ENCODE peak calls at places on chromosomes 13 and 19, in eight cellular contexts. M, O, E, J, I, D, K and L are unnamed samples.

GRCh38 chr19:38949580-38950367 is 19.0 kb downstream of the MRPS12 start:
- DNase-seq in M (peak), O (peak), E (no peak), J (no peak), I (peak), D (peak), K (peak), L (no peak)

GRCh38 chr13:113207890-113208423 is 512 bp downstream of the PCID2 start:
- DNase-seq in M (no peak), O (no peak), E (no peak), J (no peak), I (peak), D (peak), K (no peak), L (no peak)

GRCh38 chr13:102870677-102871415 is 25.0 kb downstream of the ERCC5 start:
- DNase-seq in M (peak), O (peak), E (peak), J (no peak), I (peak), D (peak), K (peak), L (no peak)

GRCh38 chr19:34355201-34355600 is 9.8 kb upstream of the GPI start:
- DNase-seq in M (no peak), O (no peak), E (no peak), J (no peak), I (no peak), D (peak), K (no peak), L (no peak)

GRCh38 chr19:54158812-54159351 is 639 bp downstream of the LENG1 start:
- DNase-seq in M (no peak), O (no peak), E (no peak), J (no peak), I (no peak), D (peak), K (no peak), L (no peak)

GRCh38 chr19:34904846-34905527 is 21.7 kb upstream of the ZNF30 start:
- DNase-seq in M (no peak), O (no peak), E (no peak), J (no peak), I (no peak), D (peak), K (no peak), L (no peak)

GRCh38 chr13:26051231-26052135 is at the start of gene SHISA2:
- DNase-seq in M (no peak), O (peak), E (no peak), J (no peak), I (peak), D (peak), K (no peak), L (no peak)

GRCh38 chr19:52660981-52661380 is 22.8 kb upstream of the ZNF83 start:
- DNase-seq in M (no peak), O (no peak), E (no peak), J (no peak), I (no peak), D (no peak), K (no peak), L (no peak)

GRCh38 chr13:69589531-69589930 is 518.1 kb upstream of the ATXN8OS start:
- DNase-seq in M (no peak), O (no peak), E (no peak), J (no peak), I (no peak), D (no peak), K (no peak), L (no peak)

GRCh38 chr13:106858910-106859309 is 291.0 kb upstream of the ARGLU1 start:
- DNase-seq in M (no peak), O (no peak), E (no peak), J (no peak), I (no peak), D (no peak), K (no peak), L (no peak)

GRCh38 chr13:102536196-102536595 is 60.6 kb upstream of the TPP2 start:
- DNase-seq in M (no peak), O (no peak), E (no peak), J (no peak), I (no peak), D (no peak), K (no peak), L (no peak)

GRCh38 chr13:45592758-45593157 is 22.8 kb downstream of the ERICH6B start:
- DNase-seq in M (no peak), O (no peak), E (no peak), J (no peak), I (no peak), D (no peak), K (no peak), L (no peak)

GRCh38 chr13:37769545-37769944 is 100.0 kb downstream of the TRPC4 start:
- DNase-seq in M (no peak), O (no peak), E (no peak), J (no peak), I (no peak), D (no peak), K (no peak), L (no peak)

GRCh38 chr13:50400930-50401553 is 385.8 kb downstream of the KCNRG start:
- DNase-seq in M (no peak), O (no peak), E (peak), J (peak), I (no peak), D (no peak), K (no peak), L (peak)

GRCh38 chr19:28008695-28009094 is 1204.3 kb downstream of the UQCRFS1 start:
- DNase-seq in M (no peak), O (no peak), E (no peak), J (no peak), I (no peak), D (no peak), K (no peak), L (no peak)

GRCh38 chr19:45761714-45762113 is 7.3 kb downstream of the SIX5 start:
- DNase-seq in M (no peak), O (no peak), E (no peak), J (no peak), I (no peak), D (peak), K (no peak), L (no peak)

GRCh38 chr19:49884109-49884508 is 6.6 kb downstream of the TBC1D17 start:
- DNase-seq in M (no peak), O (no peak), E (no peak), J (no peak), I (no peak), D (peak), K (no peak), L (no peak)

GRCh38 chr13:110774051-110774450 is 60.6 kb downstream of the ING1 start:
- DNase-seq in M (no peak), O (no peak), E (no peak), J (no peak), I (no peak), D (no peak), K (no peak), L (no peak)

GRCh38 chr13:64127192-64127591 is 2711.5 kb upstream of the PCDH20 start:
- DNase-seq in M (no peak), O (no peak), E (no peak), J (no peak), I (no peak), D (no peak), K (no peak), L (no peak)

GRCh38 chr13:83221256-83221655 is 661.0 kb downstream of the SLITRK1 start:
- DNase-seq in M (no peak), O (no peak), E (no peak), J (peak), I (no peak), D (no peak), K (no peak), L (no peak)

GRCh38 chr19:2514981-2515518 is 39.1 kb downstream of the GADD45B start:
- DNase-seq in M (no peak), O (no peak), E (no peak), J (no peak), I (no peak), D (peak), K (no peak), L (no peak)

GRCh38 chr19:39969266-39969665 is 1.7 kb upstream of the PSMC4 start:
- DNase-seq in M (no peak), O (no peak), E (no peak), J (no peak), I (no peak), D (no peak), K (no peak), L (no peak)

GRCh38 chr19:38877781-38878574 is at the start of gene RINL:
- DNase-seq in M (no peak), O (no peak), E (no peak), J (no peak), I (no peak), D (peak), K (peak), L (no peak)

GRCh38 chr19:15701757-15702589 is 25.9 kb upstream of the OR10H2 start:
- DNase-seq in M (no peak), O (no peak), E (no peak), J (no peak), I (no peak), D (no peak), K (no peak), L (no peak)

GRCh38 chr13:66700336-66700735 is 529.8 kb downstream of the PCDH9 start:
- DNase-seq in M (no peak), O (no peak), E (no peak), J (no peak), I (no peak), D (no peak), K (no peak), L (no peak)

GRCh38 chr13:73778242-73778864 is 355.9 kb downstream of the KLF12 start:
- DNase-seq in M (no peak), O (no peak), E (no peak), J (no peak), I (no peak), D (peak), K (no peak), L (no peak)

DNA sequence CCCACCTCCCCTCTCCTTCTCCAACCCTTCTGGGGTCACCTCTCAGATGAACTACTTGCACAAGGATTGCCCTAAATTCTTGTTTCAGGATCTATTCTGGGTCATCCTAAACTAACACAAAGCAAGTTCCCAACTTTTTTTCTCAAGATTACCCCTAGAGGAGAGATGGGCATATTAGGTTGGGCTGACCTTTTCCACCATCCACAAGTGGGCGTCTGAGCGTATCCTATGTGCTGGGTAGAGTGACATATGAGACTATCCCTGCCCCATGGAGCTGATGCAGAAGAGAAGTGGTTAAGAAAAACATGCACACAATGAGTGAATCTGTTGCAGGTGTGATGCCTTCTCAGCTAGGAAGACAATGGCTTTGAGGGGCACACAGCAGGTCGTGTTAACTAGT is 132.7 kb downstream of the CACNA1A start:
- DNase-seq in M (no peak), O (no peak), E (no peak), J (no peak), I (no peak), D (no peak), K (no peak), L (no peak)
- TF ChIP-seq CTCF in M (no peak), O (no peak), E (no peak), J (no peak), I (no peak), D (no peak), K (no peak), L (no peak)

DNA sequence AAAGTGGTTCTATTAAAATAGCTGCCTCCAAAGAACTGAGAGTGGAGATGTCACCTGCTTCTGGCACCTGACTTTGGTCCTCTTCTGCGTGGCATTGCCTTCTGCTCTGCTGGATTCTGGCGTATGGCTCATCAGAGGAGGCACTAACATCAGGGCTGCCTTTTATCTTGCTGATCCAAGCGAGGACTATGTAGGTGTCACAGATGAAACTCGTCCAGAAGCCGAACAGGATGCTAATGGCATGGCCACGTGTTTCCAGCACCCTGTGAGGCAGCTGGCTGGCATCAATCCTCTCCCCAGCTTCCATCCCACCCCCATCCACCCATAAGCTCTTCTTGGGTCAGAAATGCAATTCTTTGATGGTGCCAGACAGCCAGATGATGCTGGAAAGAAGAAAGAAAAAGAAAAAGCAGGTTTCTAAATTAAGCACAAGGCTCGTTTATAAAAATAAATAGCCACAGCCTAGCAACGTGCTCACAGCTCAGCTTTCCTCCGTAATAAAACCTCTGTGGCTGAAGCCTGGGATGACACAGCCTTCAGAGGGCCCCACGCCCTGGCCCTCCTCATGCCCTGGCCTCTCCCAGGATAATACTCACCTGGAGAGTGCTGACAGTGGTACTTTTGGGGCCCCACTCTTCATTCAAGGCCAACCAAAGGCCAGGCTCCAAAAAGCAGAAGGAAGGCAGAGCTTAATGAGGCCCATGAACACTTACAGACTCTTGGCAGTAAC is 212.9 kb upstream of the SERP2 start:
- DNase-seq in M (no peak), O (no peak), E (peak), J (no peak), I (no peak), D (no peak), K (no peak), L (no peak)
- TF ChIP-seq CTCF in M (no peak), O (no peak), E (no peak), J (no peak), I (no peak), D (no peak), K (no peak), L (no peak)

GRCh38 chr13:19967619-19968018 is 9.1 kb downstream of the ZMYM2 start:
- DNase-seq in M (no peak), O (no peak), E (no peak), J (no peak), I (no peak), D (no peak), K (no peak), L (no peak)
- TF ChIP-seq CTCF in M (no peak), O (no peak), E (no peak), J (no peak), I (no peak), D (no peak), K (no peak), L (no peak)

GRCh38 chr13:23715762-23716235 is 145.6 kb downstream of the TNFRSF19 start:
- DNase-seq in M (no peak), O (no peak), E (no peak), J (no peak), I (no peak), D (peak), K (no peak), L (no peak)
- TF ChIP-seq CTCF in M (peak), O (peak), E (peak), J (peak), I (no peak), D (no peak), K (no peak), L (peak)

GRCh38 chr13:40340368-40341085 is 325.9 kb downstream of the FOXO1 start:
- DNase-seq in M (no peak), O (no peak), E (no peak), J (no peak), I (peak), D (no peak), K (no peak), L (no peak)
- TF ChIP-seq CTCF in M (no peak), O (no peak), E (no peak), J (peak), I (peak), D (no peak), K (no peak), L (no peak)

DNA sequence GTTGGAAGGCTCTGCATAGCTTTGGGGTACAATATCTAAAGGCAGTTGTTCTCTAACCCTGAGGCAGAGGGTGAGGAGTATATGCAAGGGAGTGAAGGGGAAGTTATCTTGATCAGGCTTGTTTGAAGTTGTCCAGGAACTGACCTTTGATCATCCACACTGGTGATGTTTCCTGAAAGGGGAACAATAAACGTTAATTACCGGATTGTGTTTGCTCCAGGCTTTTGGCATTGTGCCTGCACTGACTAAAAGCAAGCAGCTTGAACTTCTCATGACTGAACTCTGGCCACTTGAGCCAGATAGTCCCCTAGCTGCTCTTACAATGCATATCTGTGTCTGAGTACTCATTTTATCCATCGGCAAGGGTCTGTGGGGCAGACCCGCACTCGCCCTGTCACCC is 27.0 kb upstream of the ZNF726 start:
- DNase-seq in M (no peak), O (no peak), E (no peak), J (no peak), I (no peak), D (no peak), K (no peak), L (no peak)
- TF ChIP-seq CTCF in M (no peak), O (no peak), E (no peak), J (no peak), I (no peak), D (no peak), K (no peak), L (no peak)

GRCh38 chr13:27794921-27795717 is 2.8 kb downstream of the GSX1 start:
- DNase-seq in M (no peak), O (no peak), E (no peak), J (no peak), I (no peak), D (no peak), K (no peak), L (no peak)

GRCh38 chr13:27795718-27796019 is 3.4 kb downstream of the GSX1 start:
- DNase-seq in M (no peak), O (no peak), E (no peak), J (no peak), I (no peak), D (no peak), K (no peak), L (no peak)

GRCh38 chr13:27796544-27797227 is 4.4 kb downstream of the GSX1 start:
- DNase-seq in M (no peak), O (no peak), E (no peak), J (no peak), I (no peak), D (no peak), K (no peak), L (no peak)

GRCh38 chr13:27794075-27794691 is 1.9 kb downstream of the GSX1 start:
- DNase-seq in M (no peak), O (no peak), E (no peak), J (no peak), I (no peak), D (peak), K (no peak), L (no peak)

GRCh38 chr13:27797228-27797624 is 4.9 kb downstream of the GSX1 start:
- DNase-seq in M (no peak), O (peak), E (no peak), J (no peak), I (peak), D (no peak), K (no peak), L (no peak)
- TF ChIP-seq CTCF in M (no peak), O (peak), E (peak), J (no peak), I (no peak), D (no peak), K (no peak), L (no peak)

DNA sequence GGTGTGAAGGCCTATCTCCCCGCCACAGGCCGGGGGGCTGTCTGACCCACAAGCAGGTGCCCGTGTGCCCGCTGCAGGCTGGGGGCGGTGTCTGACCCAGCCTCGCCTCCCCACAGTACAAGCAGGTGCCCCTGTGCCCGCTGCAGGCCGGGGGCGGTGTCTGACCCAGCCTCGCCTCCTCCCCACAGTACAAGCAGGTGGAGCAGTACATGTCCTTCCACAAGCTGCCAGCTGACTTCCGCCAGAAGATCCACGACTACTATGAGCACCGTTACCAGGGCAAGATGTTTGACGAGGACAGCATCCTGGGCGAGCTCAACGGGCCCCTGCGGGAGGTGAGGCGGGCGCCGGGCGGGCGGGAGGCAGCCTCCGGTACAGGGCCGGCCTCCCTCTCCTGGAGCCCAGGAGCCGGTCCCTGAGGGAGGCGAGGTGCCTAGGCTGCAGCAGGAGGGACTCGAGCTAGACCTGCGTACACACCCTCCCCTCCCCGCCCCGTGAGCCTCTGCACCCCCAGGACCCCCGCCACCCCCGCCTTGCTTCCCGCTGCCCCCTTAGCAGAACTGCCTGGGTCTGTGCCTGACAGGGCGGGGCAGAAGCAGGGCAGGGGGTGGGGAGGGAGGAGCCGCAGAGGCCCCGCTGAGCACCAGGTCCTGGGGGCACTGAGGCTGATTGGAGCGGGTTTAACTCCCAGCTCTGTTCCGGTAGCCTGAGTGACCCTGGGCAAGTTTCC is 20.6 kb downstream of the HCN2 start:
- DNase-seq in M (no peak), O (no peak), E (no peak), J (no peak), I (no peak), D (no peak), K (peak), L (no peak)
- TF ChIP-seq CTCF in M (no peak), O (no peak), E (no peak), J (no peak), I (no peak), D (no peak), K (no peak), L (no peak)

GRCh38 chr19:6417713-6418561 is 6.7 kb downstream of the KHSRP start:
- DNase-seq in M (no peak), O (no peak), E (no peak), J (no peak), I (peak), D (no peak), K (no peak), L (no peak)
- TF ChIP-seq CTCF in M (peak), O (peak), E (peak), J (peak), I (peak), D (no peak), K (no peak), L (peak)

GRCh38 chr19:55174425-55175116 is 5.5 kb downstream of the SYT5 start:
- DNase-seq in M (no peak), O (no peak), E (no peak), J (no peak), I (no peak), D (no peak), K (no peak), L (no peak)

GRCh38 chr19:55171440-55171839 is 5.0 kb upstream of the DNAAF3 start:
- DNase-seq in M (no peak), O (no peak), E (no peak), J (no peak), I (no peak), D (no peak), K (no peak), L (no peak)

GRCh38 chr19:55173717-55174409 is 6.2 kb downstream of the SYT5 start:
- DNase-seq in M (peak), O (peak), E (peak), J (no peak), I (peak), D (no peak), K (no peak), L (peak)

GRCh38 chr19:55173186-55173716 is 6.8 kb upstream of the DNAAF3 start:
- DNase-seq in M (no peak), O (no peak), E (no peak), J (no peak), I (no peak), D (no peak), K (no peak), L (no peak)

GRCh38 chr19:55172741-55173140 is 6.3 kb upstream of the DNAAF3 start:
- DNase-seq in M (no peak), O (no peak), E (no peak), J (no peak), I (no peak), D (no peak), K (no peak), L (no peak)
- TF ChIP-seq CTCF in M (no peak), O (no peak), E (no peak), J (no peak), I (no peak), D (no peak), K (no peak), L (no peak)